ENCODE peak calls at places on chromosomes 1 and 21, in eight cellular contexts. One of them, this sample, is unnamed.

GRCh38 chr1:218460367-218460766 is 115.2 kb downstream of the TGFB2 start:
- DNase-seq in pancreas: no peak
- DNase-seq in thoracic aorta: peak
- DNase-seq in substantia nigra: peak
- DNase-seq in lung: no peak
- DNase-seq in tibial artery: peak
- DNase-seq in heart left ventricle: peak
- DNase-seq in Karpas-422: no peak
- DNase-seq in this sample: no peak

GRCh38 chr1:22018583-22019559 is 17.4 kb downstream of the CELA3A start:
- DNase-seq in pancreas: no peak
- DNase-seq in thoracic aorta: no peak
- DNase-seq in substantia nigra: no peak
- DNase-seq in Karpas-422: peak
- DNase-seq in lung: peak
- DNase-seq in heart left ventricle: peak
- DNase-seq in tibial artery: no peak
- DNase-seq in this sample: no peak

GRCh38 chr1:175885247-175885646 is 141.9 kb upstream of the TNR start:
- DNase-seq in lung: no peak
- DNase-seq in tibial artery: peak
- DNase-seq in Karpas-422: no peak
- DNase-seq in pancreas: no peak
- DNase-seq in heart left ventricle: no peak
- DNase-seq in thoracic aorta: no peak
- DNase-seq in substantia nigra: no peak
- DNase-seq in this sample: no peak

GRCh38 chr1:60088620-60089155 is 15.1 kb upstream of the C1orf87 start:
- DNase-seq in pancreas: no peak
- DNase-seq in tibial artery: no peak
- DNase-seq in lung: no peak
- DNase-seq in Karpas-422: peak
- DNase-seq in thoracic aorta: no peak
- DNase-seq in heart left ventricle: no peak
- DNase-seq in substantia nigra: no peak
- DNase-seq in this sample: no peak

GRCh38 chr21:46041183-46041582 is 56.7 kb upstream of the COL6A2 start:
- DNase-seq in substantia nigra: no peak
- DNase-seq in Karpas-422: no peak
- DNase-seq in pancreas: no peak
- DNase-seq in heart left ventricle: no peak
- DNase-seq in tibial artery: no peak
- DNase-seq in thoracic aorta: no peak
- DNase-seq in lung: no peak
- DNase-seq in this sample: no peak

GRCh38 chr1:999797-1000356 is at the start of gene HES4:
- DNase-seq in thoracic aorta: peak
- DNase-seq in substantia nigra: peak
- DNase-seq in Karpas-422: no peak
- DNase-seq in heart left ventricle: peak
- DNase-seq in lung: peak
- DNase-seq in tibial artery: peak
- DNase-seq in pancreas: peak
- DNase-seq in this sample: peak

GRCh38 chr1:23745515-23745914 is 2.2 kb downstream of the ELOA start:
- DNase-seq in lung: no peak
- DNase-seq in substantia nigra: no peak
- DNase-seq in pancreas: peak
- DNase-seq in tibial artery: no peak
- DNase-seq in Karpas-422: peak
- DNase-seq in thoracic aorta: no peak
- DNase-seq in heart left ventricle: no peak
- DNase-seq in this sample: no peak

GRCh38 chr21:33966324-33966949 is 50.8 kb upstream of the ATP5PO start:
- DNase-seq in pancreas: no peak
- DNase-seq in tibial artery: no peak
- DNase-seq in thoracic aorta: no peak
- DNase-seq in lung: no peak
- DNase-seq in substantia nigra: no peak
- DNase-seq in Karpas-422: no peak
- DNase-seq in heart left ventricle: no peak
- DNase-seq in this sample: no peak

GRCh38 chr1:177569476-177569875 is 398.7 kb downstream of the BRINP2 start:
- DNase-seq in pancreas: no peak
- DNase-seq in heart left ventricle: no peak
- DNase-seq in Karpas-422: no peak
- DNase-seq in thoracic aorta: no peak
- DNase-seq in substantia nigra: no peak
- DNase-seq in tibial artery: no peak
- DNase-seq in lung: no peak
- DNase-seq in this sample: no peak

GRCh38 chr1:66542811-66543767 is 9.1 kb downstream of the SGIP1 start:
- DNase-seq in Karpas-422: no peak
- DNase-seq in pancreas: peak
- DNase-seq in heart left ventricle: peak
- DNase-seq in tibial artery: peak
- DNase-seq in substantia nigra: peak
- DNase-seq in thoracic aorta: peak
- DNase-seq in lung: no peak
- DNase-seq in this sample: no peak

GRCh38 chr1:101410048-101410878 is 173.4 kb downstream of the S1PR1 start:
- DNase-seq in substantia nigra: no peak
- DNase-seq in Karpas-422: peak
- DNase-seq in heart left ventricle: no peak
- DNase-seq in lung: no peak
- DNase-seq in pancreas: no peak
- DNase-seq in tibial artery: no peak
- DNase-seq in thoracic aorta: no peak
- DNase-seq in this sample: no peak

GRCh38 chr1:101406271-101406670 is 169.5 kb downstream of the S1PR1 start:
- DNase-seq in lung: no peak
- DNase-seq in tibial artery: no peak
- DNase-seq in Karpas-422: peak
- DNase-seq in thoracic aorta: no peak
- DNase-seq in pancreas: no peak
- DNase-seq in substantia nigra: no peak
- DNase-seq in heart left ventricle: no peak
- DNase-seq in this sample: no peak

GRCh38 chr1:101409102-101409501 is 172.3 kb downstream of the S1PR1 start:
- DNase-seq in lung: no peak
- DNase-seq in tibial artery: no peak
- DNase-seq in pancreas: no peak
- DNase-seq in thoracic aorta: no peak
- DNase-seq in Karpas-422: no peak
- DNase-seq in substantia nigra: no peak
- DNase-seq in heart left ventricle: no peak
- DNase-seq in this sample: no peak

GRCh38 chr1:101407505-101408211 is 170.8 kb downstream of the S1PR1 start:
- DNase-seq in pancreas: no peak
- DNase-seq in substantia nigra: no peak
- DNase-seq in Karpas-422: peak
- DNase-seq in tibial artery: no peak
- DNase-seq in lung: no peak
- DNase-seq in heart left ventricle: no peak
- DNase-seq in thoracic aorta: no peak
- DNase-seq in this sample: no peak

DNA sequence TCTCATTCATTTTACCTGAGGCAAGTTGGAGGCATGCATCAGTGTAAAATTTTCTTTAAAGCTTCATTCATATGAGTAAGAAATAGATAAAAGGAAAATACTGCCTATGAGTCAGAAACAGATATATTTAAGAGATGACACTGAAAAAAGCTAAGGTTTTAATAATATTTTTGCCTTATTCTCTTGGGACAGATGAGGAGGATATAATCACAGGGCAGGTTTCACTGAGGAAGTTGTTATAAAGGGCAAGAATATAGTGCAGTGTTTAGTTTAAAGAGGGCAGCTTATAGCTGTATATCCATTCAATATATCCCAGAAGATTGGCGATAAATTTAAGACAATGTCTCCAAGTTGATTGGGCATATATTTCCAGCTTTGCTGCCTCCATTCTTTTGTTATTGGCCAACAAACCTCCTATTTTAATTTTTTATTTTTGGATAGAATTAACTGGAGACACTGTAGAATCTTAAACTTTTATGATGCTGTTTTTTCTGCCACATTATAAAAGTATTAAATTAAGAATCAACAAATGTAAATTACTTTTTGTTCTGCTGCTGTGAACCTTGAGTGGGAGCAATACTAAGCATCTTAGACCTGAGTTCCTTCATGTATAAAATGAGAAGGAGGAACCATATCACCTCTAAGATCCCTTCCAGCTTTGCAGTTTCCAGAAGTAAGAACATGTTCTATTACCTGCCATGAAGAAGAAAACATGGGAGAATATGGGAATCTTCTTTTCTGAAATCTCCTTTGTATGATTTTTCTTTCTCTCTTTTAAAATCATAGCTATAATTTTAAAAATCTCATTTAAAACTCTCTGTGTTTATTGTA is 171.6 kb downstream of the S1PR1 start:
- DNase-seq in thoracic aorta: no peak
- DNase-seq in tibial artery: no peak
- DNase-seq in pancreas: no peak
- DNase-seq in Karpas-422: peak
- DNase-seq in substantia nigra: no peak
- DNase-seq in lung: no peak
- DNase-seq in heart left ventricle: no peak
- DNase-seq in this sample: no peak
- H3K27ac ChIP-seq in thoracic aorta: no peak
- H3K27ac ChIP-seq in tibial artery: no peak
- H3K27ac ChIP-seq in pancreas: no peak
- H3K27ac ChIP-seq in Karpas-422: peak
- H3K27ac ChIP-seq in substantia nigra: no peak
- H3K27ac ChIP-seq in lung: no peak
- H3K27ac ChIP-seq in heart left ventricle: no peak
- H3K27ac ChIP-seq in this sample: no peak

DNA sequence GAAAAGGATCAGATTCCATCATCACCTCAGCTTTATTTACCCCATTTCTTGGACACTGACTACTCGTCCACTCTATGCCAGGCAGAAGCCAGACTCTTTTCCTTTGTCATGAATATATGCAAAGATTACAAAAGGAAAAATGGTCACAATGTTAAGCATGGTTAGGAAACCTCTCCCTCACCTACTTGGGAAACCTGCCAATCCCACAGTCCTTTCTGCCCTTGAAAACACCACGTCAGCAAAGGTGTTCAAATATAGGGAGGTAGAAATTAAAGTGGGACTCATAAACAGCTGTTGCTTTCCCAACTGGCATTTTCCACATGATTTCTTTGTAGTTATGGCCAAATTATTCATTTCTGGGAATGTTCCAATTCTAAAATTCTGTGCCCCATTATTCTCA is 16.2 kb upstream of the ATP13A2 start:
- DNase-seq in lung: peak
- DNase-seq in substantia nigra: no peak
- DNase-seq in thoracic aorta: no peak
- DNase-seq in pancreas: peak
- DNase-seq in heart left ventricle: no peak
- DNase-seq in tibial artery: no peak
- DNase-seq in Karpas-422: no peak
- DNase-seq in this sample: no peak
- H3K27ac ChIP-seq in lung: no peak
- H3K27ac ChIP-seq in substantia nigra: no peak
- H3K27ac ChIP-seq in thoracic aorta: no peak
- H3K27ac ChIP-seq in pancreas: peak
- H3K27ac ChIP-seq in heart left ventricle: no peak
- H3K27ac ChIP-seq in tibial artery: no peak
- H3K27ac ChIP-seq in Karpas-422: no peak
- H3K27ac ChIP-seq in this sample: no peak

GRCh38 chr1:111600295-111600694 is 19.3 kb upstream of the RAP1A start:
- DNase-seq in lung: no peak
- DNase-seq in pancreas: no peak
- DNase-seq in substantia nigra: no peak
- DNase-seq in Karpas-422: no peak
- DNase-seq in heart left ventricle: no peak
- DNase-seq in tibial artery: no peak
- DNase-seq in thoracic aorta: no peak
- DNase-seq in this sample: no peak

GRCh38 chr1:111597433-111597832 is 22.2 kb upstream of the RAP1A start:
- DNase-seq in tibial artery: no peak
- DNase-seq in heart left ventricle: no peak
- DNase-seq in pancreas: no peak
- DNase-seq in thoracic aorta: no peak
- DNase-seq in lung: no peak
- DNase-seq in substantia nigra: no peak
- DNase-seq in Karpas-422: no peak
- DNase-seq in this sample: no peak

GRCh38 chr1:111599781-111600180 is 19.8 kb upstream of the RAP1A start:
- DNase-seq in substantia nigra: no peak
- DNase-seq in heart left ventricle: no peak
- DNase-seq in Karpas-422: no peak
- DNase-seq in tibial artery: no peak
- DNase-seq in thoracic aorta: no peak
- DNase-seq in pancreas: no peak
- DNase-seq in lung: no peak
- DNase-seq in this sample: no peak

GRCh38 chr1:111596499-111596898 is 23.1 kb upstream of the RAP1A start:
- DNase-seq in pancreas: no peak
- DNase-seq in Karpas-422: no peak
- DNase-seq in tibial artery: no peak
- DNase-seq in substantia nigra: no peak
- DNase-seq in lung: no peak
- DNase-seq in heart left ventricle: no peak
- DNase-seq in thoracic aorta: no peak
- DNase-seq in this sample: no peak

DNA sequence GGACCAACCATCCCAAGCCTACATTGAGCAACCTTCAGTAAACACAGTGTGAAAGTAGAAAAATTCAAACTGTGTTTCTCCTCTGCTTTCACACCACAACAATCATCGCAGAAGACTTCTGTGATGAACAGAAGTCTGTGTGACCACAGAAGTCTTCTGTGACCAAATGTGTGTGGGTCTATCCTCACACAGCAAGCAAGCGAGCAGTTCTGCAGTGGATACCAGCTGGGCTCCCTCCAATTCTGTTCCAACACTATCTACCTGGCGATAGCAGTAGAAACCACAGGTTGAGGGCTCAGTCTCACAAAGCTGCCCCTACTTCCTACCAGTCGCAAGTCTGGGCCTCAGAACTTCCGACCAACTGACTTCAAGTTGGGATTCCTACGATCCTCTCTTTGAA is 21.1 kb upstream of the RAP1A start:
- DNase-seq in tibial artery: no peak
- DNase-seq in pancreas: no peak
- DNase-seq in heart left ventricle: no peak
- DNase-seq in Karpas-422: no peak
- DNase-seq in lung: no peak
- DNase-seq in thoracic aorta: no peak
- DNase-seq in substantia nigra: no peak
- DNase-seq in this sample: no peak
- H3K27ac ChIP-seq in tibial artery: no peak
- H3K27ac ChIP-seq in pancreas: no peak
- H3K27ac ChIP-seq in heart left ventricle: no peak
- H3K27ac ChIP-seq in Karpas-422: no peak
- H3K27ac ChIP-seq in lung: no peak
- H3K27ac ChIP-seq in thoracic aorta: no peak
- H3K27ac ChIP-seq in substantia nigra: no peak
- H3K27ac ChIP-seq in this sample: no peak

DNA sequence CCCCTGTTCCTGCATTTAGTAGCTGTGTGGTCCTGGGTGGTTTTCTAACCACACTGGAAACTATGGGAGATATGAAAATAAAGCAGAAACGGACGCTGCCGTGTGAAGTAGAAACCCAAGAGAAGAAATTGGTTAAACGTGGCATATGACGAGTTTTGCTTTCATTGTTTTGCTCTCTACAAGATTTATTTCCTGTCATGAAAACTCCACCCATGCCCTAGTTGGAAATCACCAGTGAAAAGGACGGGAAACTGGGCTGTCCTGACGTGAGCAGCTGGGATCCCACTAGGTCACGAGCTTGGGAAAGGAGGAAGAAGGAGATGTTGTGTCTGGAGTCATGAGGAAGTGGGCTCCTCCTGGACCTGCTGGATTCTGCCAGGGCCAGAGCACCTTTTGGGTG is 120.8 kb upstream of the GADD45A start:
- DNase-seq in lung: no peak
- DNase-seq in thoracic aorta: no peak
- DNase-seq in Karpas-422: no peak
- DNase-seq in pancreas: no peak
- DNase-seq in heart left ventricle: peak
- DNase-seq in substantia nigra: no peak
- DNase-seq in tibial artery: peak
- DNase-seq in this sample: no peak
- H3K27ac ChIP-seq in lung: no peak
- H3K27ac ChIP-seq in thoracic aorta: peak
- H3K27ac ChIP-seq in Karpas-422: no peak
- H3K27ac ChIP-seq in pancreas: no peak
- H3K27ac ChIP-seq in heart left ventricle: peak
- H3K27ac ChIP-seq in substantia nigra: no peak
- H3K27ac ChIP-seq in tibial artery: peak
- H3K27ac ChIP-seq in this sample: no peak

This sample was measured in caudate nucleus.